ENCODE peak calls at places on chromosomes 12 and 14, in six cellular contexts. L is HCT116, O is endothelial cell of umbilical vein, K is left lung, F is lung, A is Peyer's patch. V is an unnamed sample.

GRCh38 chr12:6092784-6093722 is 31.4 kb downstream of the VWF start:
- DNase-seq in L (peak; percentile 82), O (peak; percentile 92), K (peak; percentile 83), F (peak; percentile 78), A (no peak), V (peak; percentile 89)

GRCh38 chr12:52630104-52630500 is 11.7 kb upstream of the KRT73 start:
- DNase-seq in L (no peak), O (no peak), K (no peak), F (no peak), A (no peak), V (no peak)

GRCh38 chr14:100729982-100730381 is 3.3 kb downstream of the DLK1 start:
- DNase-seq in L (no peak), O (no peak), K (no peak), F (no peak), A (no peak), V (no peak)

GRCh38 chr14:74531467-74531866 is 37.9 kb downstream of the ISCA2 start:
- DNase-seq in L (peak; percentile 63), O (peak; percentile 13), K (no peak), F (peak; percentile 45), A (no peak), V (no peak)

GRCh38 chr14:92973265-92973797 is 50.4 kb downstream of the CHGA start:
- DNase-seq in L (no peak), O (peak; percentile 17), K (no peak), F (peak; percentile 70), A (no peak), V (no peak)

GRCh38 chr14:24110060-24110459 is 4.5 kb upstream of the DCAF11 start:
- DNase-seq in L (no peak), O (no peak), K (peak; percentile 19), F (peak; percentile 53), A (no peak), V (no peak)

GRCh38 chr12:50166776-50167025 is 468 bp downstream of the CERS5 start:
- DNase-seq in L (no peak), O (no peak), K (no peak), F (peak; percentile 39), A (peak; percentile 44), V (no peak)

GRCh38 chr12:75870878-75871277 is 160.7 kb downstream of the PHLDA1 start:
- DNase-seq in L (no peak), O (no peak), K (no peak), F (no peak), A (no peak), V (no peak)

GRCh38 chr14:88632512-88632911 is 69.7 kb downstream of the ZC3H14 start:
- DNase-seq in L (no peak), O (no peak), K (no peak), F (no peak), A (no peak), V (no peak)

GRCh38 chr12:25458047-25458552 is 95.0 kb downstream of the LMNTD1 start:
- DNase-seq in L (peak; percentile 95), O (peak; percentile 91), K (no peak), F (no peak), A (no peak), V (peak; percentile 33)

GRCh38 chr12:49793620-49794019 is 34.6 kb downstream of the NCKAP5L start:
- DNase-seq in L (no peak), O (no peak), K (no peak), F (no peak), A (no peak), V (no peak)

GRCh38 chr14:55094630-55095157 is 34.4 kb upstream of the LGALS3 start:
- DNase-seq in L (no peak), O (no peak), K (no peak), F (no peak), A (no peak), V (no peak)

GRCh38 chr14:105894125-105894977 is 368.0 kb downstream of the TMEM121 start:
- DNase-seq in L (no peak), O (no peak), K (peak; percentile 39), F (no peak), A (no peak), V (peak; percentile 34)

DNA sequence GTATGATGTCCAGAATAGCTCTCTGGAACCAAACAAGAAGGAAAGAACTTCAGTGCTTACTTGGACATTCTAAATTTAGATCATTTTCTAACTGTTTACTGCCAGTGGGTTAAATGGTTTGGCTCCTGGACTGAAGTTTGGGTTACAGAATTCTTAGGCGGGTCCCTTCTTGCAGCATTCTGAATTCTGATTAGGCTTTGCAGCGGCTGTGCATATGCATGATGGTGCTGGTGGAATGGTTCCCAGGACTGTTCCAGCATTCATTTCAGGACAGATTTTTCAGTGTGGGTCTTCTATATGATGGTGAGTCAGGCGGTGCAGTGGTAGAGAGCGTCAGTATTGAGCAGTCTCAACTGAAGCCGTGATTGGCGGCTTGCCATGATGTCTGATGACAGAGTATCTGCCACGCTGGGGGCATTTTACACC is 148.8 kb downstream of the DYRK2 start:
- DNase-seq in L (no peak), O (no peak), K (no peak), F (no peak), A (no peak), V (no peak)
- H3K4me3 ChIP-seq in L (no peak overlapping the region), O (no peak overlapping the region), K (no peak overlapping the region), F (no peak overlapping the region), A (no peak overlapping the region), V (no peak overlapping the region)

DNA sequence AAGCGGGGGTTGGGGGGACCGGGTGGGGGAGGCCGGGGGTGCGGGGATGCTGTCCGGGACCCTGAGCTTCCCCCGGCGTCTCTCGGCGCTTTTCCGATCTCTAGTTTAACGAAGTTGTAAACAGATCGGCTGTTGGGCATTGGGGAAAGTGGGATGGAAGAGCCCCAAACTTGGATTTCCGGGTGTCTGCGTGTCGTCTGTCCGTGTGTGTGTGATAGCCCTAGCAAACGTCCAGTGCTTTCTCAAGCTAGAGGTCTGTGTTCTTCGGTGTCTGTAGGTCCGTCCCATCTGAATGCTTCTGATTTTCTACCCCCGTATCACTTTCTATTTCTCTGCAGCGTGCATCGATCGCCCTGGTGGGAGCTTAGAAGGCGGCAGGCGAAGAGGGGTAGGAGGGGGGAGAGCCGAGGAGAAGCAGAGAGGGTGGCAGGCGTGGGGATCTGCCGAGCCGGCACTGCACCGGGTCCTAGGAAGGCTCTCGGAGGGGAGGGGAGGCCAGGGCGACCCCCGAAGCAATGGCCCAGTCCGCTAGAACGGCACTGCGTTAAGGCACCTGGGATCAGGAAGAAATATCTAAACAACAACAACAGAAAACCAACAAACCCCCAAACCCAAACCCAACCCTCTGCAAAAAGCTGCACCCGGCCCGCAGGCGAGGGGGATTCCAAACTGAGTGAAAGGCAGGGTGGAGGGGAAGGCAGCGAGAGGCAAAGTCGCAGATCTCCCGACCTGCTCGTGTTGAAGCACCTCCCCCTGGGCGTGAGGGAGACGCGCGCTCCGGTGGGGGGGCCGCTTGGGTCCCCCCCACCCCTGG is 1.0 kb downstream of the KCNA1 start:
- DNase-seq in L (no peak), O (no peak), K (no peak), F (no peak), A (no peak), V (no peak)
- H3K27me3 ChIP-seq in L (peaks cover 36% of the 10 kb centered on the region), O (peaks cover 54% of the 10 kb centered on the region), K (peaks cover 99% of the 10 kb centered on the region), F (peaks cover 11% of the 10 kb centered on the region), A (peaks cover 24% of the 10 kb centered on the region), V (peaks cover 77% of the 10 kb centered on the region)

DNA sequence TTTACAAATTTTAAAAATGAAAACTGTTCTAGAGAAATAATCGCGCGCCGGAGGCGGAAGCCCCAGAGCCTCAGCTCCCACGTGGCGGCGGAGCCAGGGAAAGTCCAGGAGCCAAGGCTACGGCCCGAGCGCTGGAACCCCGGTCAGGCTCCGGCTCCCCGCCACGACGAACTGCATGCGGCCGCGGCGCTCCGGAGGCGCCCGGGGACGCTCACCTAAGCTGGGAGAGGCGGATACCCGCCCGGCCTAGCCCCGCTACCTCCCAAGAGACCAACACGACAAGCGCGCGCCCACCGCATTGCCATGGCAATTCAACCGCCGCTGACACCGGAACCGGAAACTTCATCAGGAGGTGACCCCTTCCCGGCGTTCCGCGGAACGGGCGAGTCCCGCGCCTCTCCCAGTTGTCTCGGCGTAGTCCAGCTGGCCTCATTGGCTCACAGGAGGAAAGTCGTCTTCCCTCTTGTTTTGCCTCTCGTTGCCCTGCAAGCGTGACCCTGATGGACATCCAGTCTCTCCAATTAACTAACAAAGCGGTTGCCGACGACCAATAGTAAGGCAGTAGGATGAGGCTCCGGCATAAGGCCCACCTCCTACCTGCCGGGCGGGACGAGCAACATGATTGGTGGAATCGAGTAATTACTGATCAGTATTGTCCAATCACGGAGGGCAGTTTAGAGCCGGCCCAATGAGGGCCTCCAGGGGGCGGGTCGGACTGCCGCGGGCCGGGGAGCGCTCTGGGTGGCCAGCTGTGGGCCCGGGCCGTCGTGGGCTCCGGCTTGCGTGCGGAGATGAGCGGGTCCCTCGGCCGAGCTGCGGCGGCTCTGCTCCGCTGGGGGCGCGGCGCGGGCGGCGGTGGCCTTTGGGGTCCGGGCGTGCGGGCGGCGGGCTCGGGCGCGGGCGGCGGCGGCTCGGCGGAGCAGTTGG is at the start of gene GLRX5:
- DNase-seq in L (peak; percentile 100), O (peak; percentile 100), K (peak; percentile 96), F (peak; percentile 99), A (peak; percentile 99), V (peak; percentile 99)
- H3K4me1 ChIP-seq in L (peaks cover 47% of the 10 kb centered on the region), O (peaks cover 52% of the 10 kb centered on the region), K (peaks cover 78% of the 10 kb centered on the region), F (peaks cover 13% of the 10 kb centered on the region), A (peaks cover 2% of the 10 kb centered on the region), V (peaks cover 38% of the 10 kb centered on the region)

DNA sequence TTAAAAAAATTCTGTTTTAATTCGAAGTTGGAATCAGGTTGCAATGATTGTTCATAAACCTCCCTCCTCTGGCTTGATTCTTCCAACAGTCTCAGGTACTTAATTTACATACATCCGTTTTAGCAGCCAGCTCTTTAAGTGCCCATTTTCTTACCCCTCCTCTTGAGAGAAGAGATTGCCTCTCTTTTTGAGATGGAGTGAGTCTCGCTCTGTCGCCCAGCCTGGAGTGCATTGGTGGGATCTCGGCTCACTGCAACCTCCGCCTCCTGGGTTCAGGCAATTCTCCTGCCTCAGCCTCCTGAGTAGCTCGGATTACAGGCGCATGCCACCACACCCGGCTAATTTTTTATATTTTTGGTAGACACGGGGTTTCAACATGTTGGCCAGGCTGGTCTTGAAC is 146.4 kb upstream of the AMIGO2 start:
- DNase-seq in L (no peak), O (no peak), K (no peak), F (no peak), A (no peak), V (no peak)
- H3K4me3 ChIP-seq in L (no peak overlapping the region), O (no peak overlapping the region), K (no peak overlapping the region), F (no peak overlapping the region), A (no peak overlapping the region), V (no peak overlapping the region)